ENCODE peak calls at places on chromosomes 6 and 20, in six cellular contexts. C is prostate gland, W is choroid plexus epithelial cell, J is PC-9, R is right lobe of liver, X is IMR-90. O is an unnamed sample.

GRCh38 chr6:118705799-118706481 is 54.5 kb upstream of the CEP85L start:
- DNase-seq in C (no peak), W (peak; percentile 89), J (peak; percentile 11), R (no peak), X (peak; percentile 36), O (no peak)

GRCh38 chr6:139569561-139569960 is 195.1 kb upstream of the CITED2 start:
- DNase-seq in C (no peak), W (no peak), J (no peak), R (no peak), X (peak; percentile 79), O (no peak)

GRCh38 chr6:163897030-163897429 is 482.5 kb downstream of the QKI start:
- DNase-seq in C (no peak), W (peak; percentile 54), J (no peak), R (no peak), X (peak; percentile 50), O (no peak)

GRCh38 chr20:32539817-32540675 is 45.1 kb downstream of the NOL4L start:
- DNase-seq in C (no peak), W (no peak), J (peak; percentile 60), R (no peak), X (no peak), O (no peak)

GRCh38 chr6:30544666-30545272 is 11.5 kb downstream of the GNL1 start:
- DNase-seq in C (no peak), W (peak; percentile 85), J (no peak), R (no peak), X (peak; percentile 79), O (no peak)

GRCh38 chr6:112683926-112684325 is 336.8 kb downstream of the RFPL4B start:
- DNase-seq in C (no peak), W (peak; percentile 95), J (no peak), R (no peak), X (peak; percentile 95), O (no peak)

GRCh38 chr6:126914172-126914571 is 204.3 kb upstream of the RSPO3 start:
- DNase-seq in C (no peak), W (no peak), J (no peak), R (no peak), X (no peak), O (no peak)

GRCh38 chr6:53287336-53288225 is 61.2 kb downstream of the ELOVL5 start:
- DNase-seq in C (no peak), W (peak; percentile 56), J (no peak), R (no peak), X (no peak), O (no peak)

GRCh38 chr20:19932170-19932667 is 84.9 kb upstream of the NAA20 start:
- DNase-seq in C (no peak), W (peak; percentile 82), J (no peak), R (no peak), X (peak; percentile 94), O (no peak)

GRCh38 chr6:141510803-141511202 is 621.9 kb upstream of the GJE1 start:
- DNase-seq in C (no peak), W (peak; percentile 38), J (no peak), R (no peak), X (peak; percentile 23), O (no peak)

DNA sequence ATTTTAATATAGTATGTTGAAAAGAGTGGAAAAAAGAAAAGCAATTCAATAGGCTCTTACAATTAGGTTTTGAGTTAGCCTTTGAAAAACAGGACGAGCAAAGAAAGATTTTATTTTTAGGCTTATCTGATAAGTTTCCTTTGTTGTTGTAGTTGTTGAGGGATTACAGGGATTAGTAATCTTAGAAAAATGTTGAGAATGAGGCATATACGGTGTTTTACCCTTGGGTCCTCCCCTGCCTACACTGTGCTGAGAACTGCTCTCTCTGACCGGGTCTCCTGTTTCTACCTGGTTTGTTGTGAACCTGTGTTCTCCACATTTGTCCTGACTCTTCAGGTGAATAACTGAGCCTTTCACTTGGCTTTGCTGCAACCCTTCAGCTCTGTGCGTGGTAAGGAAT is 16.7 kb downstream of the TRAPPC3L start:
- DNase-seq in C (no peak), W (peak; percentile 57), J (no peak), R (no peak), X (peak; percentile 28), O (no peak)
- H3K4me3 ChIP-seq in C (no peak overlapping the region), W (no peak overlapping the region), J (no peak overlapping the region), R (no peak overlapping the region), X (no peak overlapping the region), O (no peak overlapping the region)

DNA sequence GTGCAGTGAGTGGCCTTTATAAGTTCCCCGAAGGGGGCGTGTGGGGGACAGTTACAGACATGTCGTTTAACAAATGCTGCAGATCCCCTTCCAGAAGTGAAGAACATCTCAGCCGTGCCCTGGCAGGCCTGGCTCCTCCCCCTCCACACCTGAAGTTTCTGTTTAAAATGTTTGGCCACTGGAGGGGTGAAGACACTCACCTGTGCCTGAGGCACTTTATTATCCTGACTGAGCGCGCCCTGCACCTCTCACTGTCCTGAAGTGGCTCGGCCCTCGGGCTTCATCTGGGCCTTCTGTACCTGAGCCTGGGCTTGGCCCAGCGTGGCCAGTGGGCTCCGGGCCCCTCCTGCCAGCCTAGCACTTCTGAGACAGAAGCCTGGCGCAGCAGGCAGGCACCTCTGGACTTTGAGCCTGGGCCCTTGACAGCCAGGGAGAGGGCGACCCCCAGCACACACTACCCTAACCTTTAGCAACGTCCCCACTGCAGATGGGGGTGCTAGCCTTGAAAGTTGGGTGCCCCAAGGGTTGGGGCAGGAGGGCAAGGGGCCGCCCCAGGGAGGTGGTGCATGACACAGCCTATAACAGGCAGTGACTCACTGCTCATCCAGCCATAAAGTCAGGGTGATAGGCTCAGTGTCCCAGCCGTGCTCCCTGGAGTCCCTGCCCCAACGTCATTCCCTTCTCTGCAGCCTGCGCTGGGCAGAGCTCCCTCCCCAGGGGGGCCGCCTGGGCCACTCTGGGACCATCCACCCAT is 13.6 kb upstream of the GATA5 start:
- DNase-seq in C (no peak), W (no peak), J (peak; percentile 52), R (no peak), X (no peak), O (no peak)
- TF ChIP-seq CTCF in C (no peak), W (no peak), J (no peak), R (no peak), X (no peak), O (no peak)

DNA sequence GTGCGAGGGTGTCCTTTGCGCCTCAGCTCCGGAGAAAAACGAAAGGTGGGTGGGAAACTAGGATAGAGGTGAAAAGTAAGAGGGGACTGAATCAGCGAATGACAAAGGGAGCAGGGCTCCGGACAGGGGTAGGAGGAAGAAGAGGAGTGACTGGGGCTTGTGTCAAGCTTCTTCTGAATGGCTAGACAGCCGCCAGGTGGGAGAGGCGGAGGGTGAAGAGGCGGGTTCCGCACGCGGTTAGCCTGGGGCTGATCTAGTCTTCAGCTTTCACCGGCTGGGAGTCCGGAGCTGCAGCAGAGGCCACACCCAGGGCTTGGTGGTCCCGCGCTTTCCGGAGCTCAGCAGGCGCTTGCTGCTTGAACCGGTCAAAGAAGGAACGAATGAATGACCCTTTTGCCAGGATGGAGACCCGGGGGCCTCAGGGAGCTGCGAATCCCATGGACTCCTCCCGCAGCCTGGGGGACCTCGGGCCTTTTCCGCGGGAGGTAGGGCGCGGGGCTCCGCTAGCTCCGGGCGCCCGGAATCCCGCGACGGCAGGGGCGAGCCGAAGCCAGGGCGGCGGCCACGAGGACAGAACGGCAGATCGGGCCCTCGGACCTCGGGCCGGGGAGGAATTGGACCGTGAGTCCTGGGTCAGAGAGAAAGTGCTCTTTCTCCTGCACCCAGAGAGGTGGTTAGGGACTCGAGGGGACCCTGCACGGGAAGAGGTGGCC is at the start of gene C6orf141:
- DNase-seq in C (no peak), W (peak; percentile 14), J (peak; percentile 83), R (peak; percentile 75), X (no peak), O (no peak)
- H3K4me3 ChIP-seq in C (peak within 1 kb of the TSS; percentile 23), W (peak within 1 kb of the TSS; percentile 62), J (peak within 1 kb of the TSS; percentile 82), R (peak within 1 kb of the TSS; percentile 48), X (no peak within 1 kb of the TSS), O (no peak within 1 kb of the TSS)

GRCh38 chr20:4569092-4569491 is 152.6 kb upstream of the PRND start:
- DNase-seq in C (no peak), W (no peak), J (no peak), R (no peak), X (no peak), O (no peak)
- TF ChIP-seq CTCF in C (no peak), W (peak; percentile 40), J (peak; percentile 51), R (no peak), X (peak; percentile 5), O (no peak)

DNA sequence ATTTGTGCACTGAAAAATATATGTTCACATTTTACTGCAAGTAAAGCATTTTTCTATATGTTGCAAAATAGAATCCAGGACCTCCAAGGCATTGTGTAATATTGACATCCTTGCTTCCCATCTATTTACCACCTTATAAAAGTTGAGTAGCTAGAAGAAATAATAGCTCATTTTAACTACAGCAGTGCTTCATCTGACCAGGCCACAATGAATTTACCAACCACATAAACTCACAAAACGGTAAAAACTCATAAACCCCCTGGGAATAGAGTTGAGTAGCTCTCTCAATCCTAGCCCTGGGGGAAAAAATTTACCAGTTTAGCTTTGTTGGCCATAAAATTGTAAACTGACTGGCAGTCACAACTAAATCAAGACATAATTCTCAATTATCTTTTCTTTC is 3.9 kb downstream of the ATXN1 start:
- DNase-seq in C (no peak), W (no peak), J (no peak), R (no peak), X (no peak), O (no peak)
- H3K4me3 ChIP-seq in C (no peak overlapping the region), W (no peak overlapping the region), J (no peak overlapping the region), R (no peak overlapping the region), X (no peak overlapping the region), O (no peak overlapping the region)

GRCh38 chr6:136926383-136926782 is 4.3 kb downstream of the SLC35D3 start:
- DNase-seq in C (no peak), W (no peak), J (no peak), R (no peak), X (no peak), O (no peak)

GRCh38 chr6:136930528-136930927 is 8.4 kb downstream of the SLC35D3 start:
- DNase-seq in C (no peak), W (no peak), J (no peak), R (no peak), X (no peak), O (no peak)

GRCh38 chr6:136923954-136924291 is 1.8 kb downstream of the SLC35D3 start:
- DNase-seq in C (no peak), W (no peak), J (no peak), R (no peak), X (no peak), O (no peak)

GRCh38 chr6:136923116-136923953 is 1.2 kb downstream of the SLC35D3 start:
- DNase-seq in C (no peak), W (no peak), J (no peak), R (no peak), X (no peak), O (no peak)

DNA sequence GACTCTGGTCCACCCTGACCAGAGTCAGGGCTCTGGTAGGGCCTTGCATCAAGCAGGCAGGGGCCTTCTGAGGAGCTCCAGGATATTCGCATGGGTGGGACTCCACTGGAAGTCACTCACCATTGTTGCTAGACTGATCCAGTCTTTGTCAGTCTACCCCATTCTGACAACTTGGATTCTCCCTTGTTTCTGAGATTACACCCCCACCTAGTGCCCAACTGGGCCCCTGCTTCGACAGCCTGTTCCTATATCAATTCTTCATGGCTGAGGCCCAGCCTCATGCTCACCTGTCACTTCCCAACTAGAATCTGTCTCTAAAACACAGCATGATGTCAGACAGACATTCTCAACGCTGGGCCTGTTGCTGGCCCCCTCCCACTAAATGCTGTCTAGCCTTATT is 5.2 kb downstream of the SLC35D3 start:
- DNase-seq in C (no peak), W (peak; percentile 53), J (no peak), R (no peak), X (peak; percentile 10), O (no peak)
- TF ChIP-seq CTCF in C (no peak), W (peak; percentile 70), J (peak; percentile 36), R (no peak), X (peak; percentile 38), O (peak; percentile 14)